ENCODE peak calls at places on chromosomes 6 and 20, in ten cellular contexts. G is lower leg skin, X is tibial nerve, I is Peyer's patch, A is transverse colon, R is stomach, N is GM12891, J is ovary, D is adrenal gland, T is heart left ventricle. W is an unnamed sample.

GRCh38 chr6:35058041-35058675 is 83.0 kb downstream of the TCP11 start:
- DNase-seq in R (no peak), N (no peak), D (no peak), G (no peak), T (peak), J (no peak), I (no peak), X (no peak), A (no peak), W (no peak)

GRCh38 chr6:152952866-152953509 is 29.9 kb downstream of the FBXO5 start:
- DNase-seq in X (no peak), N (no peak), D (no peak), R (no peak), T (no peak), G (no peak), J (no peak), I (no peak), A (no peak), W (no peak)

GRCh38 chr6:143629104-143630080 is 48.4 kb upstream of the PHACTR2 start:
- DNase-seq in I (no peak), G (no peak), N (no peak), D (no peak), T (no peak), R (no peak), J (no peak), X (no peak), A (no peak), W (no peak)

GRCh38 chr6:145028144-145028818 is 707.0 kb downstream of the EPM2A start:
- DNase-seq in N (no peak), D (no peak), G (no peak), X (no peak), T (no peak), J (no peak), R (no peak), A (no peak), I (no peak), W (no peak)

GRCh38 chr20:41480054-41480770 is 113.6 kb upstream of the EMILIN3 start:
- DNase-seq in A (no peak), T (no peak), I (no peak), G (no peak), X (no peak), N (no peak), J (no peak), R (no peak), D (no peak), W (no peak)

GRCh38 chr6:38503032-38503784 is 136.5 kb downstream of the BTBD9 start:
- DNase-seq in I (no peak), T (no peak), G (no peak), A (no peak), J (no peak), R (no peak), X (no peak), D (no peak), N (no peak), W (no peak)

GRCh38 chr6:167306401-167306998 is 15.4 kb downstream of the UNC93A start:
- DNase-seq in R (no peak), G (no peak), A (no peak), X (no peak), I (no peak), N (no peak), J (no peak), D (no peak), T (no peak), W (no peak)

GRCh38 chr20:25223179-25223661 is 24.7 kb upstream of the PYGB start:
- DNase-seq in I (no peak), T (no peak), R (peak), J (no peak), D (no peak), X (no peak), G (peak), A (peak), N (no peak), W (no peak)

GRCh38 chr6:127561660-127562059 is 15.3 kb upstream of the C6orf58 start:
- DNase-seq in G (no peak), T (no peak), D (no peak), N (no peak), R (no peak), J (no peak), A (no peak), X (no peak), I (no peak), W (no peak)

GRCh38 chr20:21395666-21396044 is 1.7 kb downstream of the NKX2-4 start:
- DNase-seq in R (no peak), I (no peak), J (no peak), X (no peak), D (no peak), N (no peak), T (no peak), G (no peak), A (no peak), W (no peak)

GRCh38 chr20:31537859-31538245 is 23.6 kb downstream of the HM13 start:
- DNase-seq in I (no peak), G (no peak), D (no peak), J (no peak), A (no peak), R (no peak), T (no peak), N (no peak), X (no peak), W (no peak)

GRCh38 chr6:29748391-29749352 is 25.4 kb downstream of the HLA-F start:
- DNase-seq in A (peak), J (peak), T (peak), X (peak), R (peak), N (peak), G (peak), I (peak), D (peak), W (peak)
- TF ChIP-seq POLR2A in A (peak), J (peak), T (no peak), X (no peak), R (no peak), N (no peak), G (no peak), I (peak), D (peak), W (peak)

DNA sequence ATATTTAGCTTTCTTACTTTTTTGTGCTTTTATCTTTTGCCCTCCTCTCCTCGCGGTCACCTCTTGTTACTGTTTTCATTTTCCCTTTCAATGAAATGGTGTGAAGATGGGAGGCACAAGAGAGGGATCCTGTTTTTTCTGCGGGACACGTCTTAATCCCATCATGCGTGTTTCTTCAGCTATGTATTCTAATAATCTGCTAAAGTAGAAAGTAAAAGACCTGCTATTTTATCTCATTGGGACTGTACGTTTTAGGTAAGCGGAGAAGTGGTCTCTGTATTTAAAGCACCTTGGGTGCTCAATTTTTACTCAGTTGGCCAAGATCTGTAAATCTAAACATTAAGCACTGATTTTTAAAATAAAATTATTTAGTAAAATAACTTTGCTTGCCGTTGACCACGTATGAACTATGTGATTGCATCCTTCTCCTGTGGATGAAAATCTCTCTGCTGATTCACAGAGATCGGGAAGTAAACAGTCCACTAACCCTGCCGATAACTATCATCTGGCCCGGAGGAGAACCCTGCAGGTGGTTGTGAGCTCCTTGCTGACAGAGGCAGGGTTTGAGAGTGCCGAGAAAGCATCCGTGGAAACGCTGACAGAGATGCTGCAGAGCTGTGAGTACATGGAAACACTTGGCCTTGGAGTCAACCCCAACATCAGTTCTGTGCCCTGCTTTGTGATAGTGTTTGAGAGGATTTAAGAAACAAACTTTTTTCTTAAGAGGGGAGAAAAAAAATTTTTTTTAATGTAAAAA is 751 bp downstream of the TAF8 start:
- DNase-seq in J (no peak), X (no peak), N (no peak), I (no peak), D (no peak), T (no peak), A (no peak), R (no peak), G (no peak), W (no peak)
- TF ChIP-seq POLR2A in J (no peak), X (no peak), N (no peak), I (no peak), D (no peak), T (no peak), A (no peak), R (no peak), G (no peak), W (no peak)

GRCh38 chr20:50277460-50278376 is 87.1 kb downstream of the CEBPB start:
- DNase-seq in J (no peak), I (no peak), D (no peak), A (no peak), G (no peak), N (no peak), X (no peak), R (no peak), T (peak), W (peak)

GRCh38 chr20:50278377-50278683 is 87.7 kb downstream of the CEBPB start:
- DNase-seq in I (no peak), T (no peak), N (no peak), J (peak), X (no peak), R (no peak), D (no peak), G (no peak), A (no peak), W (no peak)

GRCh38 chr20:50278684-50279531 is 88.3 kb downstream of the CEBPB start:
- DNase-seq in I (peak), X (peak), G (peak), A (peak), T (peak), N (no peak), R (peak), D (peak), J (no peak), W (peak)

GRCh38 chr20:50276119-50277063 is 85.8 kb downstream of the CEBPB start:
- DNase-seq in J (peak), I (no peak), X (no peak), A (no peak), N (no peak), R (no peak), G (no peak), T (peak), D (no peak), W (peak)

DNA sequence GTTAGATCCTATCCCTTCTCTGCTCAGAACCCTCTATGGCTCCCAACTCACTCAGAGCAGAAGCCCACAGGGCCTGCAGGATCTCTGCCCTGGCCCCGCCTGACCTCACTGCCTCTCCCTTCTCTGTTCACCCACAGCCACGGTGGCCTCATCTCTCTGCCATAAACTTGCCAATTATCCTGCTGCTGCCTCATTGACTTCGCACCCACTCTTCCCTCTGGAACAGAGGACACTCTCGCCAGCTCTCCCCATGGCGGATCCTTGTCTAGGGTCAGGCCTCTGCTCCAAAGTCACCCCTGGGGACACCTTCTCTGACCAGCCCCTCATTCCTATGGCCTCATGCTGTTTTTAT is 86.4 kb downstream of the CEBPB start:
- DNase-seq in T (peak), N (no peak), X (no peak), R (no peak), I (no peak), A (no peak), J (no peak), D (no peak), G (no peak), W (no peak)
- TF ChIP-seq POLR2A in T (no peak), N (no peak), X (no peak), R (no peak), I (no peak), A (no peak), J (no peak), D (no peak), G (no peak), W (no peak)

GRCh38 chr6:28980797-28981390 is 24.2 kb downstream of the ZNF311 start:
- DNase-seq in I (no peak), J (peak), T (peak), D (peak), A (peak), X (no peak), G (no peak), N (peak), R (no peak), W (peak)
- TF ChIP-seq POLR2A in I (peak), J (no peak), T (no peak), D (no peak), A (no peak), X (no peak), G (no peak), N (no peak), R (no peak), W (no peak)

GRCh38 chr6:37174515-37175331 is 4.8 kb downstream of the PIM1 start:
- DNase-seq in J (no peak), G (peak), X (no peak), I (no peak), R (no peak), T (no peak), D (no peak), A (no peak), N (no peak), W (no peak)

GRCh38 chr6:37176268-37177082 is 6.5 kb downstream of the PIM1 start:
- DNase-seq in N (no peak), G (no peak), I (no peak), J (no peak), T (no peak), D (no peak), R (no peak), A (no peak), X (no peak), W (no peak)

GRCh38 chr6:37175332-37176267 is 5.6 kb downstream of the PIM1 start:
- DNase-seq in R (no peak), G (peak), D (no peak), I (no peak), T (no peak), A (peak), N (no peak), J (no peak), X (no peak), W (no peak)

GRCh38 chr6:37177950-37178517 is 8.1 kb downstream of the PIM1 start:
- DNase-seq in J (no peak), I (no peak), X (no peak), D (no peak), A (no peak), R (no peak), N (no peak), T (no peak), G (peak), W (no peak)

DNA sequence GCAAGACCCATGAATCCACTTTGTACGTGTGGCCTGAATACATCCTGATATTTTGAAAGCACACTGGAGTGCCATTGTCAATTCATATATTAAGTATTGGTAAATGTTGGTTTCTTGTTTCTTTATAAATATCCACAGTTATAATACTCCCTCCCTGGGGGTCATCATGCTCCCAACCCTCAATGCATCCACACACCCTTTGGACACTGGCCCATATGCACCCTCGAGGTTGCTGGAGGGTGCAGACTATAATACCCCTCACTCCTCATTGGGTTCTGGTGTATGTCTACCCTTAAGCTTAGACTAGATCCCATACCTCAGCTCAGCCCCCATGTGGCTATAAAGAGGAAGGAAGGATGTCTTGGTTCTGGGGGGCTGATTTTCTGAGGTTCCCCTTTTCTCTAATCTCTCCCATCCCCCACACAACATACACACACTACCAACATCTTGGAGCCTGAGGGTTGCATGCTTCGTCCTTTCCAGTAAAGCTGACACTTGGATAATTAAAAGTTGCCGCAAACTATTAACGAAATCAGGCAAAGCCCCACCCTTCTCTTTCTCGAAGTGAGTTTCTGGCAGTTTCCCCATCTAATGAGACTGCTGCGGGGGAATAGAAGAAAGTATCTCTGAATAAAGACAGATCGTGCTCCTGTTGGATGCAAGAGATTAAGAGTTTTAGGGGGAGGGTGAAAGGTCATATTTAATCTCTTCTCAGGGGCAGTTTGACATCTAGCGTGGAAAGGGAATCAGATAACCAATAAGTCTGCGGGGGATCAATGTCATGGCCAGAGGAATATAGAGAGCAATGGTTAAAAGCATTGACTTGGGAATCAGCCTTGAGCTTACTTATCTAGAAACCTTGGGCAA is 7.4 kb downstream of the PIM1 start:
- DNase-seq in D (no peak), A (no peak), X (no peak), N (no peak), G (peak), R (no peak), T (no peak), I (no peak), J (no peak), W (no peak)
- TF ChIP-seq POLR2A in D (no peak), A (no peak), X (no peak), N (no peak), G (no peak), R (no peak), T (no peak), I (no peak), J (no peak), W (no peak)

W was measured in right lobe of liver.